ENCODE peak calls at places on chromosome 17, in nine cellular contexts. Q is MV-4-11; H is amygdala; A is NCI-H345; L is astrocyte of the cerebellum; P is mucosa of descending colon; T is stimulated activated CD4-positive, alpha-beta T cell treated with anti-CD3 and anti-CD28 coated beads, Interleukin-2, amount 100 ng/mL, for 24 hours; F is GM10248; K is ovary. D is an unnamed sample.

GRCh38 chr17:74919440-74920305 is 3.4 kb downstream of the USH1G start:
- DNase-seq in Q (no peak), H (peak), A (no peak), L (no peak), P (peak), T (no peak), F (peak), K (no peak), D (no peak)

GRCh38 chr17:75604034-75604695 is 16.6 kb downstream of the MYO15B start:
- DNase-seq in Q (no peak), H (no peak), A (no peak), L (no peak), P (peak), T (no peak), F (no peak), K (no peak), D (no peak)

GRCh38 chr17:10063730-10064221 is 134.6 kb downstream of the GAS7 start:
- DNase-seq in Q (peak), H (no peak), A (no peak), L (no peak), P (peak), T (no peak), F (no peak), K (no peak), D (no peak)

GRCh38 chr17:73430848-73431247 is 119.0 kb upstream of the CDC42EP4 start:
- DNase-seq in Q (peak), H (no peak), A (peak), L (no peak), P (no peak), T (no peak), F (no peak), K (no peak), D (no peak)

GRCh38 chr17:40545660-40546059 is 19.6 kb downstream of the CCR7 start:
- DNase-seq in Q (no peak), H (no peak), A (no peak), L (no peak), P (peak), T (no peak), F (no peak), K (no peak), D (no peak)

GRCh38 chr17:64074704-64075484 is 54.5 kb upstream of the ICAM2 start:
- DNase-seq in Q (peak), H (no peak), A (no peak), L (no peak), P (no peak), T (no peak), F (no peak), K (no peak), D (peak)

GRCh38 chr17:79097226-79098055 is 22.8 kb downstream of the ENGASE start:
- DNase-seq in Q (no peak), H (no peak), A (no peak), L (no peak), P (no peak), T (no peak), F (no peak), K (no peak), D (no peak)

GRCh38 chr17:73030995-73031394 is 61.5 kb downstream of the SLC39A11 start:
- DNase-seq in Q (no peak), H (no peak), A (no peak), L (no peak), P (no peak), T (no peak), F (no peak), K (no peak), D (no peak)

GRCh38 chr17:2893422-2893914 is 97.2 kb downstream of the RAP1GAP2 start:
- DNase-seq in Q (no peak), H (no peak), A (no peak), L (no peak), P (peak), T (no peak), F (no peak), K (no peak), D (no peak)

GRCh38 chr17:44233582-44233981 is 14.1 kb upstream of the UBTF start:
- DNase-seq in Q (no peak), H (no peak), A (no peak), L (no peak), P (no peak), T (no peak), F (no peak), K (no peak), D (no peak)

GRCh38 chr17:18031955-18032354 is 7.0 kb downstream of the ATPAF2 start:
- DNase-seq in Q (no peak), H (no peak), A (no peak), L (peak), P (no peak), T (no peak), F (no peak), K (no peak), D (no peak)

GRCh38 chr17:66652840-66653507 is 181.9 kb upstream of the CACNG5 start:
- DNase-seq in Q (no peak), H (no peak), A (no peak), L (no peak), P (no peak), T (no peak), F (no peak), K (no peak), D (no peak)

GRCh38 chr17:50201226-50201854 is at the start of gene COL1A1:
- DNase-seq in Q (no peak), H (no peak), A (no peak), L (peak), P (peak), T (no peak), F (no peak), K (peak), D (no peak)

GRCh38 chr17:37088459-37088858 is 139.7 kb downstream of the AATF start:
- DNase-seq in Q (no peak), H (no peak), A (no peak), L (no peak), P (no peak), T (no peak), F (no peak), K (no peak), D (no peak)

GRCh38 chr17:81513669-81514484 is 1.3 kb upstream of the ACTG1 start:
- DNase-seq in Q (peak), H (peak), A (peak), L (peak), P (peak), T (peak), F (no peak), K (peak), D (no peak)

GRCh38 chr17:6710317-6710716 is 2.9 kb downstream of the SLC13A5 start:
- DNase-seq in Q (no peak), H (no peak), A (no peak), L (no peak), P (no peak), T (no peak), F (no peak), K (peak), D (no peak)

GRCh38 chr17:6244253-6244652 is 174.1 kb downstream of the WSCD1 start:
- DNase-seq in Q (no peak), H (no peak), A (no peak), L (no peak), P (no peak), T (no peak), F (no peak), K (no peak), D (no peak)

GRCh38 chr17:63704259-63704576 is 4.3 kb upstream of the LIMD2 start:
- DNase-seq in Q (no peak), H (no peak), A (no peak), L (no peak), P (no peak), T (no peak), F (no peak), K (no peak), D (no peak)

GRCh38 chr17:41814195-41814594 is 1.4 kb downstream of the FKBP10 start:
- DNase-seq in Q (no peak), H (no peak), A (no peak), L (no peak), P (no peak), T (no peak), F (no peak), K (no peak), D (peak)

GRCh38 chr17:75587718-75588545 is at the start of gene MYO15B:
- DNase-seq in Q (peak), H (peak), A (peak), L (no peak), P (peak), T (peak), F (no peak), K (peak), D (no peak)

GRCh38 chr17:79612468-79613194 is 1.8 kb upstream of the RBFOX3 start:
- DNase-seq in Q (peak), H (peak), A (peak), L (no peak), P (peak), T (peak), F (peak), K (no peak), D (no peak)

GRCh38 chr17:40582328-40582901 is 17.1 kb upstream of the CCR7 start:
- DNase-seq in Q (peak), H (no peak), A (peak), L (no peak), P (peak), T (no peak), F (peak), K (no peak), D (no peak)

GRCh38 chr17:61875285-61875684 is 12.0 kb upstream of the BRIP1 start:
- DNase-seq in Q (no peak), H (no peak), A (no peak), L (no peak), P (no peak), T (no peak), F (no peak), K (no peak), D (no peak)

GRCh38 chr17:47949951-47950350 is 7.7 kb downstream of the PRR15L start:
- DNase-seq in Q (peak), H (no peak), A (no peak), L (no peak), P (peak), T (no peak), F (no peak), K (no peak), D (no peak)

GRCh38 chr17:61289408-61290385 is 109.9 kb upstream of the TBX2 start:
- DNase-seq in Q (no peak), H (no peak), A (no peak), L (no peak), P (no peak), T (no peak), F (no peak), K (no peak), D (no peak)

GRCh38 chr17:77011173-77012011 is 129.4 kb upstream of the SEC14L1 start:
- DNase-seq in Q (peak), H (peak), A (peak), L (peak), P (no peak), T (peak), F (no peak), K (no peak), D (no peak)

GRCh38 chr17:13594762-13595697 is 6.7 kb downstream of the HS3ST3A1 start:
- DNase-seq in Q (peak), H (peak), A (peak), L (peak), P (peak), T (peak), F (peak), K (peak), D (peak)

GRCh38 chr17:44773140-44773539 is 14.4 kb downstream of the ADAM11 start:
- DNase-seq in Q (no peak), H (no peak), A (no peak), L (no peak), P (no peak), T (no peak), F (no peak), K (no peak), D (no peak)

GRCh38 chr17:70355185-70355584 is 185.9 kb downstream of the KCNJ2 start:
- DNase-seq in Q (no peak), H (no peak), A (no peak), L (no peak), P (no peak), T (no peak), F (no peak), K (no peak), D (no peak)

GRCh38 chr17:43987131-43988021 is 17.0 kb upstream of the NAGS start:
- DNase-seq in Q (no peak), H (no peak), A (no peak), L (no peak), P (no peak), T (no peak), F (no peak), K (no peak), D (no peak)

GRCh38 chr17:39591958-39592954 is 15.5 kb downstream of the NEUROD2 start:
- DNase-seq in Q (no peak), H (no peak), A (no peak), L (peak), P (no peak), T (peak), F (peak), K (peak), D (peak)

GRCh38 chr17:31008374-31009035 is 37.7 kb downstream of the RNF135 start:
- DNase-seq in Q (peak), H (peak), A (peak), L (no peak), P (peak), T (peak), F (peak), K (peak), D (no peak)

GRCh38 chr17:41625602-41626001 is 1.2 kb upstream of the KRT17 start:
- DNase-seq in Q (no peak), H (no peak), A (no peak), L (no peak), P (peak), T (no peak), F (no peak), K (no peak), D (no peak)

GRCh38 chr17:78954684-78955083 is 25.0 kb downstream of the LGALS3BP start:
- DNase-seq in Q (no peak), H (no peak), A (no peak), L (no peak), P (no peak), T (no peak), F (no peak), K (no peak), D (no peak)

GRCh38 chr17:10224592-10225195 is 26.3 kb upstream of the GAS7 start:
- DNase-seq in Q (no peak), H (peak), A (no peak), L (no peak), P (no peak), T (no peak), F (no peak), K (no peak), D (peak)

GRCh38 chr17:73584049-73584448 is 60.2 kb downstream of the SDK2 start:
- DNase-seq in Q (no peak), H (no peak), A (no peak), L (no peak), P (no peak), T (no peak), F (no peak), K (no peak), D (no peak)

GRCh38 chr17:16995930-16996329 is 24.0 kb upstream of the TNFRSF13B start:
- DNase-seq in Q (no peak), H (no peak), A (no peak), L (no peak), P (no peak), T (no peak), F (no peak), K (no peak), D (no peak)

GRCh38 chr17:78613423-78613822 is 36.2 kb upstream of the DNAH17 start:
- DNase-seq in Q (peak), H (no peak), A (no peak), L (no peak), P (no peak), T (no peak), F (no peak), K (no peak), D (no peak)

D was measured in retinal pigment epithelial cell.